ENCODE peak calls at places on chromosome 14, in six cellular contexts. One of them, this sample, is unnamed.

GRCh38 chr14:49972840-49973239 is 80.0 kb downstream of the ARF6 start:
- DNase-seq in stomach: peak; percentile 36
- DNase-seq in transverse colon: peak; percentile 74
- DNase-seq in suprapubic skin: no peak
- DNase-seq in GM12878: no peak
- DNase-seq in HepG2: peak; percentile 82
- DNase-seq in this sample: no peak

GRCh38 chr14:105999361-106000028 is 473.1 kb downstream of the TMEM121 start:
- DNase-seq in stomach: peak; percentile 68
- DNase-seq in transverse colon: peak; percentile 70
- DNase-seq in suprapubic skin: no peak
- DNase-seq in GM12878: no peak
- DNase-seq in HepG2: peak; percentile 50
- DNase-seq in this sample: peak; percentile 79

GRCh38 chr14:91569301-91569700 is 59.2 kb upstream of the PPP4R3A start:
- DNase-seq in stomach: no peak
- DNase-seq in transverse colon: no peak
- DNase-seq in suprapubic skin: no peak
- DNase-seq in GM12878: no peak
- DNase-seq in HepG2: no peak
- DNase-seq in this sample: no peak

GRCh38 chr14:24674204-24674970 is 40.4 kb upstream of the GZMB start:
- DNase-seq in stomach: no peak
- DNase-seq in transverse colon: no peak
- DNase-seq in suprapubic skin: no peak
- DNase-seq in GM12878: no peak
- DNase-seq in HepG2: no peak
- DNase-seq in this sample: no peak

GRCh38 chr14:59020382-59020781 is 168.1 kb upstream of the DAAM1 start:
- DNase-seq in stomach: no peak
- DNase-seq in transverse colon: no peak
- DNase-seq in suprapubic skin: no peak
- DNase-seq in GM12878: no peak
- DNase-seq in HepG2: no peak
- DNase-seq in this sample: no peak

GRCh38 chr14:72679591-72680151 is 214.2 kb downstream of the DPF3 start:
- DNase-seq in stomach: no peak
- DNase-seq in transverse colon: no peak
- DNase-seq in suprapubic skin: no peak
- DNase-seq in GM12878: no peak
- DNase-seq in HepG2: no peak
- DNase-seq in this sample: no peak

GRCh38 chr14:71187633-71188356 is 280.5 kb downstream of the PCNX1 start:
- DNase-seq in stomach: no peak
- DNase-seq in transverse colon: no peak
- DNase-seq in suprapubic skin: no peak
- DNase-seq in GM12878: no peak
- DNase-seq in HepG2: no peak
- DNase-seq in this sample: no peak

GRCh38 chr14:64945431-64945830 is 2.9 kb upstream of the GPX2 start:
- DNase-seq in stomach: no peak
- DNase-seq in transverse colon: no peak
- DNase-seq in suprapubic skin: no peak
- DNase-seq in GM12878: no peak
- DNase-seq in HepG2: no peak
- DNase-seq in this sample: no peak

GRCh38 chr14:83867871-83868270 is 1662.1 kb upstream of the FLRT2 start:
- DNase-seq in stomach: no peak
- DNase-seq in transverse colon: no peak
- DNase-seq in suprapubic skin: peak; percentile 63
- DNase-seq in GM12878: no peak
- DNase-seq in HepG2: no peak
- DNase-seq in this sample: no peak

GRCh38 chr14:74141703-74142102 is 56.9 kb downstream of the LIN52 start:
- DNase-seq in stomach: no peak
- DNase-seq in transverse colon: no peak
- DNase-seq in suprapubic skin: no peak
- DNase-seq in GM12878: no peak
- DNase-seq in HepG2: peak; percentile 57
- DNase-seq in this sample: no peak

GRCh38 chr14:34318014-34318413 is 144.0 kb downstream of the SPTSSA start:
- DNase-seq in stomach: no peak
- DNase-seq in transverse colon: no peak
- DNase-seq in suprapubic skin: no peak
- DNase-seq in GM12878: no peak
- DNase-seq in HepG2: no peak
- DNase-seq in this sample: no peak

GRCh38 chr14:55688566-55688965 is 108.6 kb downstream of the KTN1 start:
- DNase-seq in stomach: no peak
- DNase-seq in transverse colon: no peak
- DNase-seq in suprapubic skin: no peak
- DNase-seq in GM12878: no peak
- DNase-seq in HepG2: no peak
- DNase-seq in this sample: no peak

GRCh38 chr14:85764809-85765208 is 234.9 kb downstream of the FLRT2 start:
- DNase-seq in stomach: no peak
- DNase-seq in transverse colon: no peak
- DNase-seq in suprapubic skin: no peak
- DNase-seq in GM12878: no peak
- DNase-seq in HepG2: no peak
- DNase-seq in this sample: no peak

GRCh38 chr14:36513012-36513420 is 7.0 kb downstream of the NKX2-1 start:
- DNase-seq in stomach: no peak
- DNase-seq in transverse colon: no peak
- DNase-seq in suprapubic skin: no peak
- DNase-seq in GM12878: no peak
- DNase-seq in HepG2: no peak
- DNase-seq in this sample: no peak

DNA sequence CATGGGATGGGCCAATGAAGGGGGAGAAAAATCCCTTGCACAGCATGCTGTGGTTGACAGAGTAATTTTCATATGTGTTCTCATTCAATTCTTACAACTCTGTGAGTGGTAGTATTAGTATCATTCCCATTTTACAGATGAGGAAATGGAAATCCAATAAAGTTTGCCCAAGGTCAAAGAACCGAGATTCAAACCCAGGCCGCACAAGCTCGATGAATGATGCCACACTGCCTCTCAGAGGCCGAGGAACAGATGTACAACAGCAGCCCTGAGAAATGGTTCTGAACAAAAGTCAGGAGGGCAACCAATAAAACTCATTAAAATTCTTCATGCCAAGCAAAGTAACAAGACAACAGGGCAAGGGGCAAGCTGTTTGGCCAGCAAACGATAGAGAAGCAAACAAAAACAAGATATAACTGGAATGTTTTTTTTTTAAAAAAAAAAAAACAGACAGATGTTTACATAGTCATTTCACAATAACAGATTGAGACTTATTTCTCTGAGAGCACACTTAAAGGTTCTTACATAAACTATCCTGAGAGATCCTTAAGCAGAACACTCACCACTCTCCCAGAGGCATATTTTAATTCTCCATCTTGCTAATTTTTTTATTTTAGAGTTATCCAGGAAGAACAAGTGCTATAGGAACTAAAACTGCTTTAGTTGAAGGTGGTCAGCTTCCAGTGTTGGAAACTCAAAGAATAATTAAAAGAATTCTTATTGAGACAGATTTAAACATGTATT is 85.8 kb downstream of the EXOC5 start:
- DNase-seq in stomach: no peak
- DNase-seq in transverse colon: no peak
- DNase-seq in suprapubic skin: no peak
- DNase-seq in GM12878: no peak
- DNase-seq in HepG2: peak; percentile 15
- DNase-seq in this sample: no peak
- TF ChIP-seq CTCF in stomach: no peak
- TF ChIP-seq CTCF in transverse colon: no peak
- TF ChIP-seq CTCF in suprapubic skin: no peak
- TF ChIP-seq CTCF in GM12878: peak; percentile 43
- TF ChIP-seq CTCF in HepG2: peak; percentile 66
- TF ChIP-seq CTCF in this sample: peak; percentile 3

GRCh38 chr14:75609606-75610476 is 31.4 kb downstream of the FLVCR2 start:
- DNase-seq in stomach: no peak
- DNase-seq in transverse colon: no peak
- DNase-seq in suprapubic skin: no peak
- DNase-seq in GM12878: no peak
- DNase-seq in HepG2: no peak
- DNase-seq in this sample: no peak

GRCh38 chr14:75610839-75611238 is 32.4 kb downstream of the FLVCR2 start:
- DNase-seq in stomach: no peak
- DNase-seq in transverse colon: no peak
- DNase-seq in suprapubic skin: no peak
- DNase-seq in GM12878: no peak
- DNase-seq in HepG2: no peak
- DNase-seq in this sample: no peak

GRCh38 chr14:75607044-75607443 is 28.6 kb downstream of the FLVCR2 start:
- DNase-seq in stomach: no peak
- DNase-seq in transverse colon: no peak
- DNase-seq in suprapubic skin: no peak
- DNase-seq in GM12878: no peak
- DNase-seq in HepG2: peak; percentile 52
- DNase-seq in this sample: no peak

GRCh38 chr14:75605916-75606315 is 27.5 kb downstream of the FLVCR2 start:
- DNase-seq in stomach: no peak
- DNase-seq in transverse colon: no peak
- DNase-seq in suprapubic skin: no peak
- DNase-seq in GM12878: no peak
- DNase-seq in HepG2: no peak
- DNase-seq in this sample: no peak

GRCh38 chr14:75607842-75608640 is 29.6 kb downstream of the FLVCR2 start:
- DNase-seq in stomach: no peak
- DNase-seq in transverse colon: no peak
- DNase-seq in suprapubic skin: no peak
- DNase-seq in GM12878: no peak
- DNase-seq in HepG2: no peak
- DNase-seq in this sample: no peak
- TF ChIP-seq POLR2AphosphoS5 in stomach: no peak
- TF ChIP-seq POLR2AphosphoS5 in transverse colon: no peak
- TF ChIP-seq POLR2AphosphoS5 in suprapubic skin: no peak
- TF ChIP-seq POLR2AphosphoS5 in GM12878: no peak
- TF ChIP-seq POLR2AphosphoS5 in HepG2: no peak
- TF ChIP-seq POLR2AphosphoS5 in this sample: no peak

DNA sequence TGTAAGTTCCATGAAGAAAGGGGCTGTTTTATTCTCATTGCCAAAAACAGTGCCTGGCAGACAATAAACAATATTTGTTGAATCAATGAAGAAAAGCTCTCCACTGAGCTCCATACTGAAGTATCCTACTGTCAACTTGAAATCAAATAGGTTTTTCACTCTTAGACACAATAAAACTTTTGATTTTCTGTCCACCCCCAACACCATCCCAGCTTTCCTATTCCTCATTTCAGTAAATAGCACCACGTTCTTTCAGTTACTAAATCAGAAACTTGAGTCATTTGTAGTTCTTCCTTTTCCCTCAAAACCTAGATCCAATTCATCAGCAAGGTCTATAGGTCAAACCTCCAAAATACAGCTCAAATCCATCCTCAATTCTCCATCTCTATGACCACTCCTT is 113.3 kb downstream of the PTGER2 start:
- DNase-seq in stomach: no peak
- DNase-seq in transverse colon: no peak
- DNase-seq in suprapubic skin: no peak
- DNase-seq in GM12878: no peak
- DNase-seq in HepG2: no peak
- DNase-seq in this sample: no peak
- TF ChIP-seq POLR2A in stomach: no peak
- TF ChIP-seq POLR2A in transverse colon: no peak
- TF ChIP-seq POLR2A in suprapubic skin: no peak
- TF ChIP-seq POLR2A in GM12878: no peak
- TF ChIP-seq POLR2A in HepG2: no peak
- TF ChIP-seq POLR2A in this sample: no peak

DNA sequence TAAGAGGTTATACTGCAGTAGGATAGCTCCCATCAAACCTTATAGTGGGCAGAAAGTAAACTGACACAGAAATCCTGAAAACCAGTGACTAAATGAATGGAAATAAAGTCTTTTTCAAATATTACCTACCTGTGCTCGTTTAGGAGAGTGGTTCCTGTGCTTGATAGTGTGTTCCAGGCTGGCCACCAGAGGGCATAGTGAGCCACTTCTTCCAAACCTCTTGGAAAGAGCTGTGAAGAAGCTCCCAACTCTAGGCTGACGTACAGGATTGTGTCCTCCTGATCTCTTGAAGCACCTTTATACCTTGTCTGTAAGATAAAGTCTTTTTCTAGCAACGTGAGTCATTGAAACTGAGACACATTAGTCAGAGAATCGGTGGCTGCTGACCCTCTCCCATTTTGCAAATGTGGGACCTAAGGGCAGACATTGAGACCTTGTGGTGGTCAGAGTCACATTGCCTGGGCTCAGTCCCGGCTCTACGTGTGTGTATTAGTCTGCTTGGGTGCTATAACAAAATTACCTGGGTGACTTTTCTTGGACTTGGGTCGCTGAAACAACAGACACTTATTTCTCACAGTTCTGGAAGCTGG is 17.6 kb downstream of the TDP1 start:
- DNase-seq in stomach: peak; percentile 60
- DNase-seq in transverse colon: peak; percentile 55
- DNase-seq in suprapubic skin: no peak
- DNase-seq in GM12878: peak; percentile 4
- DNase-seq in HepG2: peak; percentile 56
- DNase-seq in this sample: no peak
- TF ChIP-seq CTCF in stomach: no peak
- TF ChIP-seq CTCF in transverse colon: peak; percentile 75
- TF ChIP-seq CTCF in suprapubic skin: peak; percentile 70
- TF ChIP-seq CTCF in GM12878: peak; percentile 87
- TF ChIP-seq CTCF in HepG2: peak; percentile 82
- TF ChIP-seq CTCF in this sample: peak; percentile 66

DNA sequence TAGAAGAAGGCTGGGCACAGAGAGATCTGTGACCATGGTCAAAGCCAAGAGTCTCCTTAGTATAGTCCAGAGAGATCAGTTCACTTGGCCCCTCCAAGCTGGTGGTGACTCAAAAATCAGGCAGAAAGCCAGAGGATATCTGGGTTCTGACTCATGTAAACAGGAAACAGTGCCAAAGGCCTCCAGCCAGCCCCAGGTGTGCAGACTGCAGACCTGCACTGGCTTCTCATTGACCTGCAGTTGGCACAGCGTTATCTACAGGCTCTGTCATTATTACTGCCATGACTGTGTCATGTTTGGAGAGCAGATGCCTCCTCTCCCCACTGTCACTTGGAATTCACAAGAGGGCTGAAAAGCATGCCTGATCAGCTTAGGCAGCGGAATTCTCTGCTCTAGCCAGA is 295.7 kb upstream of the PRKD1 start:
- DNase-seq in stomach: peak; percentile 90
- DNase-seq in transverse colon: peak; percentile 11
- DNase-seq in suprapubic skin: peak; percentile 79
- DNase-seq in GM12878: no peak
- DNase-seq in HepG2: peak; percentile 71
- DNase-seq in this sample: no peak
- TF ChIP-seq POLR2AphosphoS5 in stomach: peak; percentile 86
- TF ChIP-seq POLR2AphosphoS5 in transverse colon: peak; percentile 25
- TF ChIP-seq POLR2AphosphoS5 in suprapubic skin: no peak
- TF ChIP-seq POLR2AphosphoS5 in GM12878: no peak
- TF ChIP-seq POLR2AphosphoS5 in HepG2: no peak
- TF ChIP-seq POLR2AphosphoS5 in this sample: peak; percentile 80

GRCh38 chr14:27090716-27091115 is 492.9 kb upstream of the NOVA1 start:
- DNase-seq in stomach: no peak
- DNase-seq in transverse colon: no peak
- DNase-seq in suprapubic skin: no peak
- DNase-seq in GM12878: no peak
- DNase-seq in HepG2: peak; percentile 56
- DNase-seq in this sample: no peak
- TF ChIP-seq POLR2A in stomach: no peak
- TF ChIP-seq POLR2A in transverse colon: no peak
- TF ChIP-seq POLR2A in suprapubic skin: no peak
- TF ChIP-seq POLR2A in GM12878: no peak
- TF ChIP-seq POLR2A in HepG2: no peak
- TF ChIP-seq POLR2A in this sample: no peak

This sample was measured in esophagus muscularis mucosa.